ENCODE peak calls at places on chromosomes 16 and 17, in four cellular contexts. S is HepG2, M is K562, P is GM12878. H is an unnamed sample.

GRCh38 chr17:77601054-77601979 is 357.2 kb upstream of the TNRC6C start:
- DNase-seq in S (no peak), M (no peak), P (no peak), H (no peak)

GRCh38 chr16:81369888-81370504 is 55.2 kb downstream of the GAN start:
- DNase-seq in S (no peak), M (no peak), P (peak), H (no peak)

GRCh38 chr17:47711366-47712099 is 17.6 kb downstream of the TBKBP1 start:
- DNase-seq in S (no peak), M (no peak), P (no peak), H (no peak)

GRCh38 chr16:72066747-72067146 is 3.7 kb downstream of the HPR start:
- DNase-seq in S (peak), M (peak), P (no peak), H (peak)

GRCh38 chr16:20956319-20956718 is 55.7 kb downstream of the LYRM1 start:
- DNase-seq in S (no peak), M (no peak), P (no peak), H (peak)

GRCh38 chr17:35900280-35900679 is 20.1 kb upstream of the CCL5 start:
- DNase-seq in S (no peak), M (no peak), P (no peak), H (no peak)

GRCh38 chr17:72922223-72922622 is 170.3 kb downstream of the SLC39A11 start:
- DNase-seq in S (no peak), M (no peak), P (no peak), H (no peak)

GRCh38 chr17:78563189-78564145 is 13.7 kb downstream of the DNAH17 start:
- DNase-seq in S (peak), M (no peak), P (no peak), H (no peak)

GRCh38 chr17:31216053-31216751 is 80.8 kb downstream of the OMG start:
- DNase-seq in S (peak), M (no peak), P (peak), H (peak)

GRCh38 chr17:561118-561517 is 153.5 kb downstream of the VPS53 start:
- DNase-seq in S (no peak), M (no peak), P (no peak), H (no peak)

GRCh38 chr17:62807812-62808575 is at the start of gene MARCHF10:
- DNase-seq in S (no peak), M (peak), P (no peak), H (no peak)

GRCh38 chr17:73231363-73231762 is 30.3 kb downstream of the CPSF4L start:
- DNase-seq in S (no peak), M (no peak), P (no peak), H (peak)

GRCh38 chr16:9797306-9797705 is 384.9 kb downstream of the GRIN2A start:
- DNase-seq in S (peak), M (no peak), P (no peak), H (no peak)

GRCh38 chr17:49890077-49890821 is 42.4 kb upstream of the TAC4 start:
- DNase-seq in S (no peak), M (no peak), P (no peak), H (no peak)

GRCh38 chr16:69223882-69224281 is 36.9 kb downstream of the SNTB2 start:
- DNase-seq in S (no peak), M (no peak), P (no peak), H (no peak)

GRCh38 chr16:25838724-25839186 is 147.0 kb downstream of the HS3ST4 start:
- DNase-seq in S (peak), M (peak), P (peak), H (peak)

DNA sequence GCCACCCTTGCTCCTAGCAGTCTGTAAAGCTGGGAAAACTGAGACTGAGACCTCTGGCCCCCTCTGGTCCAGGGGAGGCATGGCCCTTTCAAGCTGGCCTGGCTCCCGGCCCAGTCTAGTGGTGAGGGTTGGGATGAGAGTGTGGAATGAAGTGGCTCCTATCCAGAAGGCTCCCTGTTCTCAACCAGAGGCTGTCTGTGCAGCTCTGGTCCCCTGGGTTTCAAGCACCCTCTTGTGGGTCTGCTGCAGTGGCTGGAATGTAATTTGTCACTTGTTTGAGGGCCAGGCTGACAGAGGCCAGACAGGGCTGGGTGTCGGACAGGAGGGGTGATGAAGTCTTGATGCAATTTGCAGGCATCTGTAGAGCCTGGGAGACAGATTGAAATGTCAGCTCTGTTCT is 22.1 kb upstream of the PHF12 start:
- DNase-seq in S (no peak), M (no peak), P (no peak), H (no peak)
- TF ChIP-seq FOXM1 in S (no peak), M (no peak), P (no peak), H (no peak)

GRCh38 chr17:57557363-57557762 is 187.7 kb downstream of the CCDC182 start:
- DNase-seq in S (no peak), M (no peak), P (no peak), H (no peak)

GRCh38 chr17:57559634-57560387 is 185.3 kb downstream of the CCDC182 start:
- DNase-seq in S (no peak), M (no peak), P (no peak), H (no peak)

GRCh38 chr17:57559226-57559625 is 185.9 kb downstream of the CCDC182 start:
- DNase-seq in S (no peak), M (no peak), P (no peak), H (no peak)

GRCh38 chr17:57555636-57556175 is 189.4 kb downstream of the CCDC182 start:
- DNase-seq in S (no peak), M (no peak), P (no peak), H (no peak)

DNA sequence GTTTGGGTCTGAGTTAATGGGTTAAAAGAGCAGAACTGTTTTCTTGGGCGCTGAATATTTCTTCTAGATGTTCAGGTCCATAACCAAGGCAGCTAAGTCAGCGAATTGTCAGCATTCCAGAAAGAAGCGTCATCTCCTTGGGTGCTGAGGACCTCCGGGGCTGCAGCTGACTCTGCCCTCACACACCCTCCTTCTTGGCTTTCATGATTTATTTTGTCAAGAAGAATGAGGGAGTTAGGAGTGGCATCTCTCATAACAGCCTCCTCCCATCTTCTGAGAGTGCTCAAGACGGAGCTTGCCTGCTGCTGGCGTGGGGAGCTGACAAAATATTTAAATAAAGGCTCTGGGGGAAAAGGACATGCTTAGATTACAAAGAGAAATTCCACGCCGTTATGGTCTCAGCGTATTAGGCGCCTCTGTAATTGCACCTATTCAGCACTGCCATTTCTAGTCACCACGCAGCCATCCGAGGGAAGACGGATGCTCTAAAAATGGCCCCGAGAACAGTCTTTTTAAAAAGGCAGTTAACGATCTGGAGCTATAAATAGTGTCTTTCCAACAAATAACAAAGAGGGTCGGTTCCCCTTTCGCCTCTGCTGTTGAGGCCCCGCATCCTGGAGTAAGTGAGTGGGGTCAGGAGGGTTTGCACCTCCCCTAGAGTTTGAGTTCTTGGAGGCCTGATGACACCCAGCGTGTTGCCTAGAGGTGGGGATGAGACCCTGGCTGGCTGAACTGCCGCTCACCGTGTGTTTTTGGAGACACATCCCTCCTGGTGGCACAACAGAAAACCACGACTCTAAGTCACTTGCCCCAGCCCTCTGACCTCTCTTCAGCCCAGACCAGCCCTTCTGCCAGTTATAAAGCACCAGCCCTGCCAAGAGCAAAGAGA is 187.1 kb downstream of the CCDC182 start:
- DNase-seq in S (no peak), M (no peak), P (no peak), H (no peak)
- TF ChIP-seq SP1 in S (no peak), M (no peak), P (no peak), H (no peak)

GRCh38 chr16:77723108-77723514 is 797 bp downstream of the NUDT7 start:
- DNase-seq in S (no peak), M (no peak), P (no peak), H (no peak)
- TF ChIP-seq FOXM1 in S (no peak), M (no peak), P (no peak), H (no peak)

GRCh38 chr17:64001091-64001579 is 3.0 kb downstream of the PRR29 start:
- DNase-seq in S (no peak), M (peak), P (no peak), H (no peak)

GRCh38 chr17:64003526-64004121 is 5.5 kb downstream of the PRR29 start:
- DNase-seq in S (no peak), M (peak), P (no peak), H (no peak)

GRCh38 chr17:64002658-64003525 is 4.7 kb downstream of the PRR29 start:
- DNase-seq in S (no peak), M (peak), P (no peak), H (no peak)

GRCh38 chr17:63999680-64000531 is 1.8 kb downstream of the PRR29 start:
- DNase-seq in S (no peak), M (peak), P (no peak), H (no peak)

DNA sequence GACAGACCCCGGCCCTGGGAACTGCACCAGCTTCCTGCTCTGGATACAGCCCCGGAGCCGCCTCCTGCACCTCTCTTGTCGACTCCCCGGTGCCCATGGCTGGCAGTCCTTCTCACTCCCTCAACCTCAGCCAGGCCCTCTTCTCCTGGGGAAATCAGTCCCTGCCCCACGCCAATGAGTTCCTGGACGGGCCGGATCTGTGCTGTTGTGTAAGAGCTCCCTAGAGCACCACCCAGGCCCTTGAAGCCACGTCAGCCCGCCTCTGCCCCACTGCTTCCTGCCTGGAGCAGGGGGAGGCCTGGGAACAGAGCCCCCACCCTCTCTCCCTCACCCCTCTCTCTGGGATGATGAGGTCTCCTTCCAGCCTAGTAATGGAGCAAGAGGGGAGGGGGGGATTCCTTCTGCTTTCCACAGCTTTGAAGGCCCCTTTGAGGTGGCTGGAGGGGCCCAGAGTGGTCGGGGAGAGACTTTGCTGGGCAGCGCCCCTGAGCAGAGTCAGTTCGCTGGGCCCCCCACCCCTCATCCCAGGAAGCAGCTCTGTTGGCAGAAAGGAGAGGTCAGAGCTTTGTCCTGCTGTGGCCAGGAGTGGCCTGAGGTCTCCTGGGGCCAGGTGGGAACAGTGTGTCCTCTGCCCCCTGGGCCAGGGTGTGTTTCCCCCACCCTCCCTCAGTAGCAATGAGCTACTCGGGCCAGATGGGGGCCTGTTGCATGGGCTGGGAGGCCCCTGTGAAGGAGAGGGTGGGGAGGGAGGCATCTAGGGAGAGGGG is 3.8 kb downstream of the PRR29 start:
- DNase-seq in S (no peak), M (peak), P (no peak), H (no peak)
- TF ChIP-seq SP1 in S (no peak), M (no peak), P (no peak), H (no peak)

DNA sequence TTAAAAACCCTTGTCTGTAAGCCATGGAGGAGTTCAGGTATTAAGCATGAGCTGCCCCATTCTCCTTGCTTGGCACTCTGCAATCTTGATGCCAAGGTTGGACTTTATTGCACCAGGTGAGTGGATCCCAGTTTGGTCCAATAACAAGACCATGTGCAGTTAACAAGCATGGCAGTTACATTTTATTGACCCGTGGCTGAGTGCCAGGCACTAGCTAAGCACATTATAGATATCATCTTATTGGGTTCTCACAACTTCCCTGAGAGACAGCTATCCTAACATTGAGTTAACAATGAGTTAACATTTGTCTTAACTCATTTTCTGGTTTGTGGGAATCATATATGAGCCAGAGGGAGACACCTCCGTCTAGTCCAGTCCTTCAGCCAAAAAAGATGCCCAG is 21.8 kb downstream of the LYRM9 start:
- DNase-seq in S (no peak), M (no peak), P (no peak), H (no peak)
- TF ChIP-seq FOXM1 in S (no peak), M (no peak), P (no peak), H (no peak)

GRCh38 chr16:17413508-17413907 is 57.3 kb downstream of the XYLT1 start:
- DNase-seq in S (no peak), M (no peak), P (no peak), H (no peak)
- TF ChIP-seq SP1 in S (no peak), M (no peak), P (no peak), H (no peak)

GRCh38 chr17:60600490-60601431 is 768 bp downstream of the PPM1D start:
- DNase-seq in S (peak), M (peak), P (peak), H (peak)

GRCh38 chr17:60602871-60603270 is 2.9 kb downstream of the PPM1D start:
- DNase-seq in S (no peak), M (no peak), P (no peak), H (no peak)

GRCh38 chr17:60602385-60602742 is 2.4 kb downstream of the PPM1D start:
- DNase-seq in S (no peak), M (no peak), P (no peak), H (no peak)

GRCh38 chr17:60599620-60600489 is at the start of gene PPM1D:
- DNase-seq in S (peak), M (peak), P (peak), H (peak)

DNA sequence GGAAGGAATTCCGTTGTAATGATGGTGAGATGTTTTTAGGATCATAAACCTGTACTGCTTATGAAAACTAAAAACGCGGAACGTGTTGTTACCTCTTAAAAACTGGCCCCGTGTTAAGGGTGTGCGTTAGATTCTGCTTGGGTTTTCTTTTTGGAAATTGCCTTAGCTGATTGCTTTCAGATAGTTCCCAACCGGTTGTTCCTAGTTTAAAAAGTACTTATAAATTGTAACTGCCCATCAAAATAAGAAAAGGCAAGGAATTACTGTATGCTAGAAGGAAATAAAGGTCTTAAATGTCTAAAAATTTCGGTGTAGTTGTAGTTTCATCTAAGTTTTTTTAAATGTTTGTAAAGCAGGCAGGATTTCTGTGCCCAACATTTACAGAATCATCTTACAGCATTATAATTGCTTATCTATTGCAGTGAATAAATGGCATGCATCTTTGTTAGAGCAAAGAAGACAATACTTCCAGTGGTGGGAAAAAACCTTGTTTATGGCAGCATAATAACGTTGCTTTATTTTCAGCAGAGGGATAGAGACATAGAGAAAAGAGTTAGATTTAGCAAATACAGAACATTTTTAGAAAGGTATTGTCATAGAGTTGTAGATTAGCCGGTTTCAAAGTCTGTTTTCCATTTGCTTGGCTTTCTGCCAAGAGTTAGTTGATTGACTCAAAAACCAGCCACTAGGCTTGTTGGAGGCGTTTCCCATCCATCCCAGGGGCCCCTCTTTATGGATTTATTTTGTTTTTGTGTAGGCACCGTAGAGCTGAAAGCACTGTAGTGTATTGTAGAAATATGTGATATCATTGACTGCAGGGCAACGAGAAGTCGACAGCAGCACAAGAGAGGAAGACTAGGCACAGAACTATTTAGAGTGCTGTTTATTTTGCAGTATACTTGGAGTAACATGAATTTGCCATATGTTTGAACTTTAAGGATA is 1.7 kb downstream of the PPM1D start:
- DNase-seq in S (peak), M (peak), P (peak), H (peak)
- TF ChIP-seq FOXM1 in S (no peak), M (no peak), P (no peak), H (no peak)

GRCh38 chr17:67376509-67376891 is 581 bp upstream of the PITPNC1 start:
- DNase-seq in S (no peak), M (no peak), P (no peak), H (no peak)

GRCh38 chr17:67375761-67376160 is 1.3 kb upstream of the PITPNC1 start:
- DNase-seq in S (no peak), M (no peak), P (no peak), H (no peak)

GRCh38 chr17:67375054-67375427 is 2.0 kb upstream of the PITPNC1 start:
- DNase-seq in S (no peak), M (no peak), P (no peak), H (no peak)

GRCh38 chr17:67372751-67373150 is 4.3 kb upstream of the PITPNC1 start:
- DNase-seq in S (no peak), M (no peak), P (no peak), H (no peak)

GRCh38 chr17:67374329-67375053 is 2.6 kb upstream of the PITPNC1 start:
- DNase-seq in S (peak), M (peak), P (no peak), H (peak)
- TF ChIP-seq SP1 in S (no peak), M (peak), P (no peak), H (no peak)